ENCODE peak calls at places on chromosomes 16 and 17, in seven cellular contexts. B is NAMALWA; Y is amniotic epithelial cell; D is hepatic stellate cell; X is HFFc6; W is activated gamma-delta T cell treated with anti-CD3 and anti-CD28 coated beads, Interleukin-2, amount 50 U/mL, for 16 hours; O is osteoblast. H is an unnamed sample.

GRCh38 chr16:84574191-84574590 is 43.7 kb downstream of the COTL1 start:
- DNase-seq in Y (no peak), O (no peak), D (no peak), X (no peak), B (no peak), W (no peak), H (no peak)

GRCh38 chr17:45093444-45094110 is 32.5 kb downstream of the NMT1 start:
- DNase-seq in B (no peak), X (no peak), Y (peak), W (no peak), D (no peak), O (peak), H (no peak)

GRCh38 chr17:12078791-12079190 is 58.1 kb downstream of the MAP2K4 start:
- DNase-seq in Y (peak), W (no peak), D (peak), O (no peak), B (no peak), X (peak), H (no peak)

GRCh38 chr16:21100447-21100846 is 50.2 kb downstream of the DNAH3 start:
- DNase-seq in Y (peak), X (peak), D (peak), O (peak), W (no peak), B (no peak), H (no peak)

GRCh38 chr16:50335198-50335958 is 33.4 kb downstream of the BRD7 start:
- DNase-seq in W (peak), X (no peak), D (no peak), O (no peak), Y (peak), B (no peak), H (no peak)

GRCh38 chr17:2405247-2405926 is 4.5 kb upstream of the MNT start:
- DNase-seq in O (peak), D (peak), W (no peak), Y (peak), B (no peak), X (peak), H (no peak)

GRCh38 chr17:40346061-40346767 is 18.3 kb downstream of the GJD3 start:
- DNase-seq in Y (no peak), O (peak), D (no peak), W (no peak), B (no peak), X (no peak), H (no peak)

GRCh38 chr16:23838485-23839142 is 2.8 kb downstream of the PRKCB start:
- DNase-seq in B (no peak), Y (no peak), O (no peak), D (no peak), W (no peak), X (no peak), H (no peak)

GRCh38 chr17:61409301-61410099 is 9.9 kb downstream of the TBX2 start:
- DNase-seq in B (no peak), D (peak), X (no peak), O (peak), Y (peak), W (no peak), H (peak)

GRCh38 chr17:18141210-18141803 is 32.8 kb downstream of the MYO15A start:
- DNase-seq in X (peak), O (peak), D (peak), W (no peak), B (peak), Y (peak), H (peak)

GRCh38 chr17:4362141-4362540 is 4.3 kb downstream of the UBE2G1 start:
- DNase-seq in O (no peak), W (no peak), D (no peak), Y (no peak), B (no peak), X (no peak), H (no peak)

GRCh38 chr16:19644877-19645276 is 73.2 kb downstream of the KNOP1 start:
- DNase-seq in W (no peak), X (no peak), B (no peak), D (no peak), Y (peak), O (peak), H (no peak)

GRCh38 chr16:82034981-82035612 is at the start of gene HSD17B2:
- DNase-seq in B (no peak), X (no peak), D (no peak), O (no peak), Y (peak), W (no peak), H (no peak)

GRCh38 chr17:44820631-44821196 is 9.4 kb downstream of the GJC1 start:
- DNase-seq in D (peak), W (no peak), Y (peak), X (peak), O (peak), B (no peak), H (no peak)

GRCh38 chr17:34567665-34568064 is 11.7 kb upstream of the TMEM132E start:
- DNase-seq in X (no peak), B (no peak), D (no peak), O (no peak), W (no peak), Y (peak), H (no peak)

GRCh38 chr17:70610161-70610560 is 440.8 kb downstream of the KCNJ2 start:
- DNase-seq in X (no peak), Y (no peak), D (no peak), O (no peak), W (no peak), B (no peak), H (no peak)

GRCh38 chr17:50347087-50347893 is 1.4 kb downstream of the XYLT2 start:
- DNase-seq in Y (no peak), O (no peak), B (no peak), X (no peak), D (no peak), W (no peak), H (no peak)

GRCh38 chr16:80792031-80792430 is 12.4 kb downstream of the CDYL2 start:
- DNase-seq in Y (no peak), B (no peak), X (no peak), D (no peak), W (no peak), O (no peak), H (no peak)

GRCh38 chr17:51508048-51508447 is 247.7 kb downstream of the UTP18 start:
- DNase-seq in B (no peak), O (no peak), Y (no peak), D (no peak), X (no peak), W (no peak), H (no peak)

GRCh38 chr16:89374393-89374948 is 115.9 kb downstream of the ANKRD11 start:
- DNase-seq in O (peak), X (no peak), Y (peak), B (no peak), W (no peak), D (peak), H (no peak)

GRCh38 chr16:84940670-84941551 is 70.4 kb downstream of the ZDHHC7 start:
- DNase-seq in D (no peak), O (peak), Y (no peak), X (peak), W (no peak), B (no peak), H (no peak)

GRCh38 chr17:55588858-55589257 is 77.6 kb upstream of the SMIM36 start:
- DNase-seq in B (no peak), O (no peak), D (no peak), W (no peak), Y (no peak), X (peak), H (no peak)

GRCh38 chr17:48194097-48194550 is 86.6 kb downstream of the SNX11 start:
- DNase-seq in Y (peak), W (no peak), X (peak), O (peak), D (no peak), B (no peak), H (peak)

GRCh38 chr17:64024215-64024654 is 3.8 kb upstream of the ICAM2 start:
- DNase-seq in O (no peak), D (no peak), X (no peak), Y (no peak), W (no peak), B (no peak), H (peak)

GRCh38 chr16:68040506-68041288 is 17.6 kb downstream of the DUS2 start:
- DNase-seq in W (peak), Y (peak), D (peak), B (peak), X (peak), O (peak), H (peak)

GRCh38 chr17:48207776-48208175 is 100.2 kb downstream of the SNX11 start:
- DNase-seq in X (no peak), Y (no peak), B (no peak), O (no peak), W (no peak), D (no peak), H (no peak)

GRCh38 chr17:5097101-5097834 is 14.4 kb downstream of the ZNF232 start:
- DNase-seq in D (no peak), W (peak), Y (no peak), B (no peak), X (no peak), O (peak), H (no peak)

GRCh38 chr17:66578781-66579489 is 256.0 kb upstream of the CACNG5 start:
- DNase-seq in D (no peak), W (no peak), O (no peak), X (no peak), B (no peak), Y (no peak), H (no peak)

GRCh38 chr16:80407265-80407987 is 133.4 kb upstream of the DYNLRB2 start:
- DNase-seq in D (no peak), W (no peak), B (no peak), Y (no peak), O (no peak), X (no peak), H (no peak)

GRCh38 chr17:1626333-1626732 is 2.3 kb downstream of the SLC43A2 start:
- DNase-seq in B (no peak), Y (peak), D (peak), W (no peak), X (no peak), O (peak), H (no peak)

GRCh38 chr17:35073991-35074627 is 10.6 kb upstream of the RFFL start:
- DNase-seq in X (no peak), Y (peak), B (no peak), D (no peak), O (no peak), W (no peak), H (no peak)

GRCh38 chr17:30824002-30824355 is 513 bp downstream of the CRLF3 start:
- DNase-seq in O (peak), X (no peak), W (no peak), D (peak), Y (no peak), B (peak), H (peak)